ENCODE peak calls at places on chromosomes 12 and 14, in six cellular contexts. H is activated T-cell treated with anti-CD3 and anti-CD28 coated beads for 48 hours; I is stimulated activated CD8-positive, alpha-beta memory T cell treated with anti-CD3 and anti-CD28 coated beads, Interleukin-4, amount 100 ng/mL, for 1 hour; K is HuH-7; Y is aorta; G is NCI-H2081. U is an unnamed sample.
A peak's percentile ranks its signal among the peaks of the same experiment; 100 is the strongest.

GRCh38 chr14:94716976-94717375 is 52.9 kb downstream of the GSC start:
- DNase-seq in H (no peak), I (no peak), K (no peak), Y (no peak), G (no peak), U (no peak)

GRCh38 chr14:52877628-52878027 is 73.2 kb downstream of the FERMT2 start:
- DNase-seq in H (no peak), I (no peak), K (no peak), Y (no peak), G (no peak), U (no peak)

GRCh38 chr12:10392394-10392930 is 2.6 kb upstream of the KLRK1 start:
- DNase-seq in H (no peak), I (no peak), K (no peak), Y (peak; percentile 67), G (peak; percentile 56), U (no peak)

GRCh38 chr12:67650127-67650495 is 1.6 kb downstream of the DYRK2 start:
- DNase-seq in H (no peak), I (no peak), K (peak; percentile 40), Y (peak; percentile 65), G (no peak), U (no peak)

GRCh38 chr14:64761441-64762043 is 57.3 kb downstream of the PLEKHG3 start:
- DNase-seq in H (no peak), I (no peak), K (no peak), Y (no peak), G (no peak), U (no peak)

GRCh38 chr12:1823237-1823636 is 2.9 kb downstream of the LRTM2 start:
- DNase-seq in H (no peak), I (no peak), K (no peak), Y (no peak), G (no peak), U (no peak)

GRCh38 chr14:29629839-29630238 is 297.8 kb downstream of the PRKD1 start:
- DNase-seq in H (no peak), I (no peak), K (no peak), Y (no peak), G (no peak), U (no peak)

GRCh38 chr14:71415404-71415690 is 508.1 kb downstream of the PCNX1 start:
- DNase-seq in H (no peak), I (no peak), K (no peak), Y (no peak), G (no peak), U (no peak)

GRCh38 chr12:20798561-20798960 is 11.9 kb upstream of the SLCO1B3 start:
- DNase-seq in H (no peak), I (no peak), K (peak; percentile 40), Y (no peak), G (peak; percentile 18), U (no peak)

GRCh38 chr14:67942311-67942710 is 122.7 kb downstream of the RAD51B start:
- DNase-seq in H (no peak), I (no peak), K (no peak), Y (no peak), G (no peak), U (no peak)

GRCh38 chr12:113757223-113758002 is 208.7 kb downstream of the RBM19 start:
- DNase-seq in H (no peak), I (no peak), K (no peak), Y (no peak), G (no peak), U (no peak)

GRCh38 chr14:22650960-22651521 is 6.9 kb upstream of the OR6J1 start:
- DNase-seq in H (no peak), I (no peak), K (no peak), Y (no peak), G (no peak), U (peak; percentile 62)

GRCh38 chr14:68099348-68100045 is 279.9 kb downstream of the RAD51B start:
- DNase-seq in H (no peak), I (no peak), K (no peak), Y (no peak), G (no peak), U (no peak)

GRCh38 chr12:97016163-97016562 is 109.1 kb downstream of the NEDD1 start:
- DNase-seq in H (no peak), I (no peak), K (no peak), Y (no peak), G (no peak), U (no peak)

GRCh38 chr14:24130717-24131548 is 474 bp downstream of the FITM1 start:
- DNase-seq in H (no peak), I (no peak), K (no peak), Y (peak; percentile 29), G (no peak), U (no peak)

GRCh38 chr14:102565959-102566358 is 26.5 kb upstream of the RCOR1 start:
- DNase-seq in H (no peak), I (no peak), K (no peak), Y (no peak), G (no peak), U (no peak)

GRCh38 chr12:46386877-46387629 is 14.5 kb upstream of the SLC38A2 start:
- DNase-seq in H (no peak), I (no peak), K (no peak), Y (peak; percentile 74), G (no peak), U (no peak)

GRCh38 chr12:94584370-94584769 is 66.0 kb downstream of the TMCC3 start:
- DNase-seq in H (no peak), I (no peak), K (no peak), Y (no peak), G (no peak), U (no peak)

GRCh38 chr12:3332190-3332589 is 158.8 kb upstream of the PRMT8 start:
- DNase-seq in H (no peak), I (no peak), K (no peak), Y (no peak), G (no peak), U (no peak)

GRCh38 chr12:53048033-53048779 is 1.7 kb upstream of the TNS2 start:
- DNase-seq in H (no peak), I (no peak), K (peak; percentile 29), Y (peak; percentile 87), G (no peak), U (peak; percentile 61)